ENCODE peak calls at places on chromosomes 7 and 10, in five cellular contexts. P is upper lobe of right lung, E is GM23338, C is NB4, M is kidney epithelial cell. O is an unnamed sample.

GRCh38 chr7:641269-641671 is 85.2 kb upstream of the DNAAF5 start:
- DNase-seq in P (no peak), E (peak), C (peak), M (no peak), O (no peak)

GRCh38 chr10:13634207-13634606 is 47.4 kb downstream of the PRPF18 start:
- DNase-seq in P (no peak), E (no peak), C (no peak), M (no peak), O (peak)

GRCh38 chr7:19852192-19852591 is 78.8 kb upstream of the TMEM196 start:
- DNase-seq in P (no peak), E (no peak), C (no peak), M (no peak), O (no peak)

GRCh38 chr10:43407148-43407575 is 1.8 kb downstream of the HNRNPF start:
- DNase-seq in P (peak), E (peak), C (peak), M (no peak), O (peak)

GRCh38 chr10:110165239-110165638 is 42.2 kb upstream of the MXI1 start:
- DNase-seq in P (no peak), E (no peak), C (no peak), M (no peak), O (no peak)

GRCh38 chr7:153941061-153941460 is 111.1 kb upstream of the DPP6 start:
- DNase-seq in P (no peak), E (no peak), C (no peak), M (no peak), O (no peak)

GRCh38 chr7:55018361-55019328 is at the start of gene EGFR:
- DNase-seq in P (peak), E (peak), C (no peak), M (no peak), O (peak)

GRCh38 chr7:44534501-44534900 is 6.6 kb downstream of the NPC1L1 start:
- DNase-seq in P (no peak), E (peak), C (peak), M (no peak), O (no peak)

GRCh38 chr10:91635401-91636400 is 2.8 kb upstream of the PPP1R3C start:
- DNase-seq in P (no peak), E (peak), C (peak), M (no peak), O (peak)

GRCh38 chr7:20287317-20287716 is 43.4 kb upstream of the ITGB8 start:
- DNase-seq in P (no peak), E (no peak), C (no peak), M (no peak), O (no peak)

GRCh38 chr10:119769886-119770285 is 44.0 kb downstream of the INPP5F start:
- DNase-seq in P (no peak), E (no peak), C (no peak), M (no peak), O (peak)

GRCh38 chr7:47291461-47292051 is 290.4 kb downstream of the TNS3 start:
- DNase-seq in P (no peak), E (no peak), C (peak), M (peak), O (peak)

GRCh38 chr10:58756126-58756525 is 243.5 kb downstream of the BICC1 start:
- DNase-seq in P (no peak), E (no peak), C (no peak), M (peak), O (peak)

GRCh38 chr10:80535671-80536360 is 1.9 kb upstream of the SH2D4B start:
- DNase-seq in P (peak), E (peak), C (peak), M (no peak), O (peak)

GRCh38 chr7:131957338-131958025 is 401.1 kb upstream of the PODXL start:
- DNase-seq in P (no peak), E (no peak), C (no peak), M (peak), O (no peak)

GRCh38 chr10:131098416-131098952 is 213.0 kb downstream of the TCERG1L start:
- DNase-seq in P (no peak), E (no peak), C (no peak), M (no peak), O (no peak)

GRCh38 chr7:67462781-67463191 is 466.2 kb downstream of the TYW1 start:
- DNase-seq in P (peak), E (no peak), C (no peak), M (no peak), O (no peak)

GRCh38 chr7:20542594-20542993 is 72.9 kb upstream of the ABCB5 start:
- DNase-seq in P (no peak), E (no peak), C (no peak), M (no peak), O (peak)

GRCh38 chr7:113113912-113114311 is 4.4 kb downstream of the SMIM30 start:
- DNase-seq in P (no peak), E (peak), C (peak), M (no peak), O (peak)

GRCh38 chr7:1073211-1073977 is 14.5 kb upstream of the GPER1 start:
- DNase-seq in P (no peak), E (no peak), C (no peak), M (no peak), O (no peak)

GRCh38 chr10:71980181-71981023 is 16.2 kb downstream of the CHST3 start:
- DNase-seq in P (no peak), E (no peak), C (no peak), M (no peak), O (peak)

GRCh38 chr7:66297579-66297978 is 92.4 kb downstream of the TPST1 start:
- DNase-seq in P (no peak), E (no peak), C (peak), M (no peak), O (no peak)

GRCh38 chr10:4281207-4281825 is 496.3 kb upstream of the KLF6 start:
- DNase-seq in P (no peak), E (peak), C (no peak), M (no peak), O (no peak)

GRCh38 chr10:119737827-119738226 is 12.0 kb downstream of the INPP5F start:
- DNase-seq in P (no peak), E (peak), C (peak), M (peak), O (peak)

GRCh38 chr10:29780639-29781038 is 145.9 kb upstream of the SVIL start:
- DNase-seq in P (no peak), E (no peak), C (no peak), M (no peak), O (no peak)

GRCh38 chr7:106065560-106066500 is 46.3 kb downstream of the SYPL1 start:
- DNase-seq in P (no peak), E (no peak), C (no peak), M (no peak), O (no peak)

GRCh38 chr10:125389648-125390047 is 229.3 kb upstream of the CTBP2 start:
- DNase-seq in P (no peak), E (no peak), C (no peak), M (no peak), O (no peak)

GRCh38 chr7:143305423-143306070 is 10.4 kb upstream of the CLCN1 start:
- DNase-seq in P (peak), E (peak), C (peak), M (no peak), O (peak)

GRCh38 chr10:48523212-48523819 is 81.6 kb downstream of the ARHGAP22 start:
- DNase-seq in P (no peak), E (peak), C (no peak), M (peak), O (peak)

GRCh38 chr7:49775065-49775948 is 1.9 kb downstream of the VWC2 start:
- DNase-seq in P (no peak), E (peak), C (no peak), M (no peak), O (no peak)

GRCh38 chr7:108114117-108114841 is 15.9 kb downstream of the LAMB4 start:
- DNase-seq in P (no peak), E (peak), C (peak), M (no peak), O (no peak)

GRCh38 chr7:43904533-43905208 is 1.7 kb downstream of the URGCP start:
- DNase-seq in P (no peak), E (no peak), C (no peak), M (no peak), O (peak)

GRCh38 chr7:148121426-148121825 is 469.1 kb upstream of the C7orf33 start:
- DNase-seq in P (no peak), E (no peak), C (no peak), M (no peak), O (no peak)

GRCh38 chr10:132185601-132186487 is 904 bp upstream of the DPYSL4 start:
- DNase-seq in P (no peak), E (peak), C (no peak), M (no peak), O (peak)

GRCh38 chr7:142188846-142189245 is 69.0 kb downstream of the PRSS58 start:
- DNase-seq in P (no peak), E (peak), C (peak), M (no peak), O (peak)
- TF ChIP-seq CTCF in P (peak), E (peak), C (no peak), M (peak), O (no peak)

GRCh38 chr7:87347207-87347606 is 1.7 kb downstream of the CROT start:
- DNase-seq in P (no peak), E (no peak), C (no peak), M (no peak), O (no peak)
- H3K4me3 ChIP-seq in P (no peak), E (no peak), C (no peak), M (no peak), O (no peak)

DNA sequence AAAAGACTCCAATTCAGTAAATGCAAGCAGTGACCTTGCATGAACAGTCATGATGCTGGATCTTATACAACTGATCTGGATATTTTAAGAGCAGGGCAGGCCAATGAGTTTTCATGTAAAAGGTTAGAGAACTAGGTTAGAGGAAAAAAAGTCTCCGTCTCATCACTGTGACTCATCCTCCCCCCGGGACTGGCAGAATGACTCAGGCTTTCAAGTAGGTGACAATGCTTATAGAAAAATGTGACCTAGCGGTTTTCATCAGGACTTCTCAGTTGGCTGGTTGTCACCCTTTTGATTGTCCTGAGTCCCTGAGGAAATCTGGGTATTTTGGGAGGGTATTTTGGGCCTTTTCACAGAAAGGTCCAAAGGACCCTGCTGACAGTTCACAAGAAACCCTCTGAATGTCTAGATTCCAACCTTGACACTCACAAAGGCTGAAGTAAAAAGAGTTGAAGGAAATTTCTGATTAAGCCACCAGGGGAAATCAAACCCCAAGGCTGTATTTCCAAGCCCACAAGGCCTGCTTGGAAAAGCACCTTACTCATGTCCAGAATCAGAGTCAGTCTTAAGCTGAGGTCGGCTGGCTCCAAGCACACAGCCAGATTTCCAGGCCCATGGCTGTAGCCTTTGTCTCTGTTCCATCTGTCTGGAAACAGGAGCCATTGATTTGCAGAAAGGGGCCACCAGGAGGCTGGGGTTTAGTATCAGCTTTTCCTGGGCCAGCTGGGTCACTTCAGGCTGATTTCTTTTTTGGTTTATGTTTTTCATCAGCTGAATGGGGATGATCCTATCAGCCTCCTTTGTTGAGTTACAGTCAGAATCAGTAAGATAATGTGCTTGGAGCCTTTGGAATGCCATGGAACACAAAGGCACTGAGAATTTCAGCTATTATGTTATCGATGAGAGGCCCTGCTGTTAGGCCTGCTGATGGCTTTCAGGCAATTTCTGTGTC is 226.4 kb upstream of the HABP2 start:
- DNase-seq in P (no peak), E (peak), C (peak), M (peak), O (peak)
- TF ChIP-seq CTCF in P (no peak), E (peak), C (no peak), M (peak), O (peak)

GRCh38 chr10:76721891-76722505 is 915.6 kb downstream of the KCNMA1 start:
- DNase-seq in P (no peak), E (no peak), C (no peak), M (no peak), O (no peak)

GRCh38 chr10:76719021-76719420 is 918.6 kb downstream of the KCNMA1 start:
- DNase-seq in P (no peak), E (no peak), C (no peak), M (no peak), O (no peak)

GRCh38 chr10:76711374-76711997 is 926.1 kb downstream of the KCNMA1 start:
- DNase-seq in P (no peak), E (no peak), C (no peak), M (no peak), O (no peak)

GRCh38 chr10:76717141-76717540 is 920.5 kb downstream of the KCNMA1 start:
- DNase-seq in P (no peak), E (no peak), C (no peak), M (peak), O (peak)
- H3K4me3 ChIP-seq in P (no peak), E (no peak), C (no peak), M (no peak), O (no peak)

GRCh38 chr7:114943530-114943929 is 21.6 kb downstream of the MDFIC start:
- DNase-seq in P (no peak), E (no peak), C (no peak), M (no peak), O (no peak)

GRCh38 chr7:114942443-114943175 is 20.7 kb downstream of the MDFIC start:
- DNase-seq in P (no peak), E (no peak), C (no peak), M (no peak), O (no peak)

GRCh38 chr7:114944742-114945625 is 23.1 kb downstream of the MDFIC start:
- DNase-seq in P (no peak), E (peak), C (no peak), M (no peak), O (peak)

GRCh38 chr7:114941692-114942091 is 19.8 kb downstream of the MDFIC start:
- DNase-seq in P (no peak), E (no peak), C (no peak), M (no peak), O (no peak)

GRCh38 chr7:114943953-114944741 is 22.3 kb downstream of the MDFIC start:
- DNase-seq in P (no peak), E (no peak), C (no peak), M (no peak), O (no peak)
- TF ChIP-seq CTCF in P (no peak), E (no peak), C (no peak), M (no peak), O (no peak)

GRCh38 chr7:151292850-151293249 is 44.4 kb upstream of the SMARCD3 start:
- DNase-seq in P (no peak), E (no peak), C (no peak), M (no peak), O (no peak)

GRCh38 chr7:151286148-151286547 is 37.7 kb upstream of the SMARCD3 start:
- DNase-seq in P (no peak), E (no peak), C (no peak), M (no peak), O (peak)

GRCh38 chr7:151291206-151291605 is 42.7 kb upstream of the SMARCD3 start:
- DNase-seq in P (no peak), E (no peak), C (no peak), M (no peak), O (no peak)

GRCh38 chr7:151290355-151290760 is 41.9 kb upstream of the SMARCD3 start:
- DNase-seq in P (no peak), E (no peak), C (peak), M (no peak), O (no peak)

DNA sequence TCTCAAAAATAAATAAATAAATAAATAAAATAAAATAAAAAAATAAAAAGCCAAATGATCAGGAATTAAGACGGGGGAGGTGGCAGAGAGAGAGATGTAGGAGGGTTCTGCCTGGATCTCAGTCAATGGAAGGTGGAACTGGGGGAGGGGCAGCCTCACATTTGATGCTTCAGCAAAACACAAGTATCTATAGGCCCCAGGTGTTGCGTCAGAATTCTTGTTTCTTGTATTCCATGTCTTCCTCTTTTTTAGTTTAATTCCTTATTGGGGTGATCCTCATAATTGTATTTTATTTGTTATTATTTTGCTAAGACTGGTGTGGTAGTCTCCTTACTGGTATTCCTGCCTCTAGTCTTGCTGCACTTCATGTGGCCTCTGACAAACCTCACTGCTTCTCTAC is 41.4 kb upstream of the SMARCD3 start:
- DNase-seq in P (no peak), E (no peak), C (peak), M (no peak), O (no peak)
- H3K4me3 ChIP-seq in P (no peak), E (no peak), C (no peak), M (no peak), O (no peak)

GRCh38 chr7:151568951-151569652 is 49.4 kb upstream of the RHEB start:
- DNase-seq in P (no peak), E (no peak), C (no peak), M (no peak), O (no peak)

GRCh38 chr7:151566897-151567320 is 47.2 kb upstream of the RHEB start:
- DNase-seq in P (peak), E (peak), C (peak), M (no peak), O (peak)

GRCh38 chr7:151571471-151571870 is 51.8 kb upstream of the RHEB start:
- DNase-seq in P (no peak), E (no peak), C (no peak), M (no peak), O (no peak)

GRCh38 chr7:151572136-151572535 is 52.4 kb upstream of the RHEB start:
- DNase-seq in P (no peak), E (no peak), C (no peak), M (no peak), O (no peak)

GRCh38 chr7:151570366-151570915 is 50.7 kb upstream of the RHEB start:
- DNase-seq in P (no peak), E (no peak), C (peak), M (no peak), O (peak)
- TF ChIP-seq CTCF in P (peak), E (peak), C (peak), M (peak), O (peak)

DNA sequence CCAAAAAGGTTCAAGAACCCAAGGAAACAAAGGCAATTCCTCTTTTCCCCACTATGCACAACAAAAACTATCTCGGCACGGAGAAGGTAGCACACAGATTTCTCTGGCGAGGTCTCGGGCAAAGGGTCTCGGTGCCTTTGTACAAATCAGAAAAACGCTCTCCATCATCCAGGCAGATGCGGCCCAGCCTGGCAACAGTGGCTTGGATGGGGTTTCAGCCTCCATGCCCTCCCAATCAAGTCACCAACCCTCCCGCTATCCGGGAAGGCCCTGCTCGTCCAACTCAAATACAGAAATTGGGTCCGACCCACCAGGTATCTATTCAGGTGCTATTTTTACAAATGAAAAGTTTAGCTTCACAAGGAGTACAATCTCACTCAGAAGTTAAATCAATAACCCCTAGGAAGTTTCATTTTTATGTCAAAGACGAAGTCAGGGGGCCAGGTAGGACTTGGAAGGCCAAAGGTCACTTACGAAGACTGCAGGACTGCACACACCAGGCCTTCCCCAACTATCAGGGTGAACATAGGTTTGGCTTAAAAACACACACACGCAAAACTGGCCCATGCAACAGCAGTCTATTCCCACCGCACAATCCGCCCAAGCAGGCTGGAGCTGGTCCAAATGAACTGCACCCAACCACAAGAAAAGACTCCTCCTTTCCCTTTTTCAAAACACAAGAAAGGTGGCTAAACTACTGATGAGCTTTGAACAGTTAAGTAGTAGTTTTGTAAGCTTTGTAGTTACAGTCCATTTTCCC is 43.0 kb downstream of the GNA12 start:
- DNase-seq in P (no peak), E (no peak), C (no peak), M (no peak), O (peak)
- H3K4me3 ChIP-seq in P (no peak), E (no peak), C (no peak), M (no peak), O (no peak)

DNA sequence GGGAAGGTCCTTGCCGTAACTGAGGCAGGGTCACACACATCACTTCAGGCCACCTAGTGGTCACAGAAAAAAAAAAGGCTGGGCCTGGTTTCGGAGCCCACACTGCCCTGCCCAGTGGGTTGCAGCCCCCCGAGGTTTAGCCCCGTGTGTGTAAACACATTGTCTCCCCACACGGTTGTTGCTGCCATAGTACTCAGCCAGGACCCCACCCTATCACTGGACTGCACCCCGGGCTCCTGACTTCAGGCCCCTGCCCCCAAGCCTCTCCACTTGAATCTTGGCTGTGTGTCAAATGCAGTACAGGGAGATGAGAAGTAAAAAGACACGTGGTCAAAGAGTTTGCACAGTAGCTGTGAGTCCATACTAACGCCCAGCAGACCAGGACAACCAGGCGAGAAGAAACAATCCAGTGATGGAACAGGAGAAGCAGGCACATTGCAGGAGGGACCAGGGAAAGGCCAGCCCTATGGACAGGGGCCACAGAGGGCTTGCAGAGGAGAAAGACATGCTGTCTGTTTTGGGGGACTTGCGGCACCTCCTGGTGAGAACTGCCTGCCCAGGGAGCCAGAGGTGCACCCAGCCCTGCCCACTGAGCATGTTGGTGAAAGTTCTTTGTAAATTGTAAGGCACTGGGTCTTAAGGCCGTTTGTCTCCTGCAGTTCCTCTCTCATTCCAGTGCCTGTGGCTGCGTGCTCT is 91.3 kb upstream of the MACROH2A2 start:
- DNase-seq in P (no peak), E (peak), C (no peak), M (no peak), O (no peak)
- TF ChIP-seq CTCF in P (peak), E (peak), C (peak), M (peak), O (peak)

O was measured in fibroblast of the aortic adventitia.